ENCODE peak calls at places on chromosomes 16 and 17, in four cellular contexts. One of them, this sample, is unnamed.

GRCh38 chr17:19757536-19758180 is 9.6 kb upstream of the ALDH3A1 start:
- DNase-seq in GM12878: no peak
- DNase-seq in SK-N-SH: no peak
- DNase-seq in HepG2: no peak
- DNase-seq in this sample: no peak

GRCh38 chr17:58121925-58122324 is 26.3 kb upstream of the OR4D1 start:
- DNase-seq in SK-N-SH: peak; percentile 58
- DNase-seq in HepG2: peak; percentile 56
- DNase-seq in GM12878: no peak
- DNase-seq in this sample: peak; percentile 76

GRCh38 chr17:38595892-38596291 is 9.9 kb downstream of the SRCIN1 start:
- DNase-seq in HepG2: no peak
- DNase-seq in GM12878: no peak
- DNase-seq in SK-N-SH: no peak
- DNase-seq in this sample: no peak

GRCh38 chr16:8858994-8859912 is 9.6 kb downstream of the CARHSP1 start:
- DNase-seq in HepG2: no peak
- DNase-seq in SK-N-SH: no peak
- DNase-seq in GM12878: no peak
- DNase-seq in this sample: no peak

GRCh38 chr17:2634361-2634960 is 41.0 kb downstream of the PAFAH1B1 start:
- DNase-seq in GM12878: no peak
- DNase-seq in HepG2: no peak
- DNase-seq in SK-N-SH: no peak
- DNase-seq in this sample: peak; percentile 56

GRCh38 chr17:42891539-42892152 is 9.0 kb upstream of the G6PC1 start:
- DNase-seq in GM12878: no peak
- DNase-seq in SK-N-SH: no peak
- DNase-seq in HepG2: peak; percentile 63
- DNase-seq in this sample: no peak

GRCh38 chr17:29583324-29584248 is 5.9 kb downstream of the GIT1 start:
- DNase-seq in SK-N-SH: peak; percentile 23
- DNase-seq in GM12878: no peak
- DNase-seq in HepG2: no peak
- DNase-seq in this sample: no peak

GRCh38 chr17:30517786-30518185 is 40.6 kb downstream of the GOSR1 start:
- DNase-seq in SK-N-SH: no peak
- DNase-seq in HepG2: no peak
- DNase-seq in GM12878: no peak
- DNase-seq in this sample: no peak

GRCh38 chr17:30981531-30982519 is 11.0 kb downstream of the RNF135 start:
- DNase-seq in SK-N-SH: no peak
- DNase-seq in GM12878: no peak
- DNase-seq in HepG2: no peak
- DNase-seq in this sample: no peak

GRCh38 chr17:70314096-70314495 is 144.8 kb downstream of the KCNJ2 start:
- DNase-seq in SK-N-SH: no peak
- DNase-seq in GM12878: no peak
- DNase-seq in HepG2: no peak
- DNase-seq in this sample: no peak

GRCh38 chr16:4093495-4094137 is 22.6 kb downstream of the ADCY9 start:
- DNase-seq in HepG2: no peak
- DNase-seq in SK-N-SH: no peak
- DNase-seq in GM12878: no peak
- DNase-seq in this sample: no peak

GRCh38 chr17:35243459-35244204 is 760 bp downstream of the SLFN5 start:
- DNase-seq in HepG2: no peak
- DNase-seq in SK-N-SH: peak; percentile 12
- DNase-seq in GM12878: no peak
- DNase-seq in this sample: peak; percentile 40

GRCh38 chr17:43521389-43521788 is 24.8 kb downstream of the ETV4 start:
- DNase-seq in GM12878: no peak
- DNase-seq in HepG2: no peak
- DNase-seq in SK-N-SH: no peak
- DNase-seq in this sample: no peak

GRCh38 chr16:77618011-77618410 is 104.3 kb upstream of the NUDT7 start:
- DNase-seq in GM12878: no peak
- DNase-seq in HepG2: no peak
- DNase-seq in SK-N-SH: no peak
- DNase-seq in this sample: no peak

GRCh38 chr16:2148714-2149629 is 547 bp downstream of the RAB26 start:
- DNase-seq in HepG2: no peak
- DNase-seq in GM12878: no peak
- DNase-seq in SK-N-SH: peak; percentile 61
- DNase-seq in this sample: peak; percentile 62

GRCh38 chr17:45702666-45703266 is 81.4 kb upstream of the CRHR1 start:
- DNase-seq in SK-N-SH: no peak
- DNase-seq in GM12878: no peak
- DNase-seq in HepG2: no peak
- DNase-seq in this sample: no peak

GRCh38 chr17:77601054-77601979 is 357.2 kb upstream of the TNRC6C start:
- DNase-seq in GM12878: no peak
- DNase-seq in HepG2: no peak
- DNase-seq in SK-N-SH: peak; percentile 44
- DNase-seq in this sample: no peak

DNA sequence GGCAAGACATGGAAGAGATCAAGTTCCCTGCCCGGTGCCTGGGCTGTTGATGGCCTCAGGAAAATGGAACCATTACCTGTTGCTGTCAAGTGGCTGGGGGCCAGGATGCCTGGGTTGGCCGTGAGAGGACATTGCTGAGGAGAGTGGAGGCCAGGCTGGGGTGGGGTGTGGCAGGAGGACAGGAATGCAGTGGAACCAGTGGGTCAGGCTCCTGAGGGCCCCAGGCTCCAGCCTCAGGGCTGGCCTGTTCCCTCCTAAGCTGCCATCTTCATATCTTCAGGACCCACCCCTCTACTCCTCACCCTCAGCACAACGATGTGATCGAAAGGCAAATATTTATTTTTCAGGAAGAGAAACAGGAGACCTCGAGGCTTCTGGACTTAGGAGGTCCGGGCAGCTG is 8.5 kb upstream of the YPEL3 start:
- DNase-seq in SK-N-SH: no peak
- DNase-seq in HepG2: no peak
- DNase-seq in GM12878: no peak
- DNase-seq in this sample: no peak
- TF ChIP-seq USF2 in SK-N-SH: no peak
- TF ChIP-seq USF2 in HepG2: no peak
- TF ChIP-seq USF2 in GM12878: no peak
- TF ChIP-seq USF2 in this sample: no peak

GRCh38 chr17:54404259-54404658 is 496.4 kb upstream of the TOM1L1 start:
- DNase-seq in SK-N-SH: no peak
- DNase-seq in GM12878: no peak
- DNase-seq in HepG2: no peak
- DNase-seq in this sample: no peak
- TF ChIP-seq PBX3 in SK-N-SH: no peak
- TF ChIP-seq PBX3 in GM12878: no peak
- TF ChIP-seq PBX3 in HepG2: no peak
- TF ChIP-seq PBX3 in this sample: no peak

GRCh38 chr17:17751489-17751995 is 70.3 kb downstream of the RAI1 start:
- DNase-seq in GM12878: no peak
- DNase-seq in HepG2: no peak
- DNase-seq in SK-N-SH: no peak
- DNase-seq in this sample: no peak

GRCh38 chr17:17748604-17749003 is 67.3 kb downstream of the RAI1 start:
- DNase-seq in HepG2: no peak
- DNase-seq in SK-N-SH: no peak
- DNase-seq in GM12878: no peak
- DNase-seq in this sample: no peak

GRCh38 chr17:17750881-17751280 is 69.6 kb downstream of the RAI1 start:
- DNase-seq in HepG2: no peak
- DNase-seq in GM12878: peak; percentile 47
- DNase-seq in SK-N-SH: no peak
- DNase-seq in this sample: no peak

GRCh38 chr17:17749025-17749772 is 67.9 kb downstream of the RAI1 start:
- DNase-seq in SK-N-SH: peak; percentile 81
- DNase-seq in GM12878: no peak
- DNase-seq in HepG2: no peak
- DNase-seq in this sample: no peak

GRCh38 chr17:17749921-17750320 is 68.7 kb downstream of the RAI1 start:
- DNase-seq in GM12878: peak; percentile 51
- DNase-seq in HepG2: peak; percentile 36
- DNase-seq in SK-N-SH: peak; percentile 83
- DNase-seq in this sample: peak; percentile 81
- TF ChIP-seq USF2 in GM12878: peak; percentile 81
- TF ChIP-seq USF2 in HepG2: peak; percentile 84
- TF ChIP-seq USF2 in SK-N-SH: peak; percentile 78
- TF ChIP-seq USF2 in this sample: peak; percentile 92

GRCh38 chr16:51228097-51228659 is 77.1 kb upstream of the SALL1 start:
- DNase-seq in GM12878: no peak
- DNase-seq in SK-N-SH: no peak
- DNase-seq in HepG2: no peak
- DNase-seq in this sample: no peak
- TF ChIP-seq PBX3 in GM12878: no peak
- TF ChIP-seq PBX3 in SK-N-SH: no peak
- TF ChIP-seq PBX3 in HepG2: no peak
- TF ChIP-seq PBX3 in this sample: no peak

DNA sequence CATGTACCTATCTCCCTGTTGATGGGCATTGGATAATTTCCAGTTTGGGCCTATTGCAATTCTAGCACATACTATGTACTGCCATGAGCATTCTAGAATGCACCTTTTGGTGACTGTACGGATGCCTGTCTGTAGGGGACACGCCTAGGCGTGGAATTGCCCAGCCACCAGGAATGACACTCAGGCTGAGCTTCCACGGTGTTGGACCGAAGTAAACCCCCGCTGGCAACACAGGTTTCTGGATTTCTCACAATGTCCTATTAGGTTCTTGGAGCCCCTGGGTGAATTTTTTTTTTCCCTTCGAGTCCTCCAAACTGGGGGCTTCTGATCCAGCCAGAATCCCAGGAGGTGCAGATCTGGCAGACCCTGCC is 146.6 kb downstream of the IRF8 start:
- DNase-seq in GM12878: no peak
- DNase-seq in HepG2: no peak
- DNase-seq in SK-N-SH: no peak
- DNase-seq in this sample: no peak
- TF ChIP-seq USF2 in GM12878: no peak
- TF ChIP-seq USF2 in HepG2: no peak
- TF ChIP-seq USF2 in SK-N-SH: no peak
- TF ChIP-seq USF2 in this sample: no peak

DNA sequence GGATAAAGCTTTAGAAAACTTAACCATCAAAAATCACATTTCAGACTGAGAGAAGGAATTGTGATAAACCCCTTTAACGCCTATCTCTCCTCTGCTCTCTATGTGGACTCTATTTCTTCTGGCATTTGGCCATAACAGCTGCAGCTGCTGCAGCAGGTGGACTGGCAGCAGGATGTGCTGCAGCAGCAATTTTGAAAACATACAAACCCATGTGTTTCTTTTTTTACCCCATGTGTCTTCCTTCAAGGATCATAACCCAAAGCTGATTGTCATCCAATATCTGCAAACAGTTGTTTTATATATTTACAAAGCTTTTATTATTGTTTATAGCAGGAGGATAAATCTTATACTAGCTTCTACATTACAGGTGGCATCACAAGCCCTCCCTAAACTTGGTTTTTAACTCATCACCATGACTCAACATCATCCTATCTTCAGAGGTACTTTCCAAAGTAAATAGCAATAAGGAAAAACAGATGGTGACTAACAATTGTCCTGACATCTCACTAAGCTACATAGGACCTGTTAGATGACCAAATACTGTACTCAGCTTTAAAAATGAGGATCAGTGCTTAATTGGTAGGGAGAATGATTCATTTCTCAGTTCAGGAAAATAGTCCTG is 14.5 kb upstream of the KRTAP9-2 start:
- DNase-seq in GM12878: no peak
- DNase-seq in SK-N-SH: no peak
- DNase-seq in HepG2: no peak
- DNase-seq in this sample: peak; percentile 55
- TF ChIP-seq PBX3 in GM12878: no peak
- TF ChIP-seq PBX3 in SK-N-SH: no peak
- TF ChIP-seq PBX3 in HepG2: no peak
- TF ChIP-seq PBX3 in this sample: no peak

GRCh38 chr16:87931504-87931903 is 4.8 kb downstream of the CA5A start:
- DNase-seq in HepG2: no peak
- DNase-seq in GM12878: no peak
- DNase-seq in SK-N-SH: peak; percentile 52
- DNase-seq in this sample: no peak

GRCh38 chr16:87929986-87930385 is 6.3 kb downstream of the CA5A start:
- DNase-seq in SK-N-SH: no peak
- DNase-seq in HepG2: no peak
- DNase-seq in GM12878: no peak
- DNase-seq in this sample: no peak

GRCh38 chr16:87927195-87927562 is 9.2 kb downstream of the CA5A start:
- DNase-seq in SK-N-SH: no peak
- DNase-seq in HepG2: no peak
- DNase-seq in GM12878: no peak
- DNase-seq in this sample: no peak

GRCh38 chr16:87933140-87933495 is 3.2 kb downstream of the CA5A start:
- DNase-seq in SK-N-SH: no peak
- DNase-seq in HepG2: no peak
- DNase-seq in GM12878: no peak
- DNase-seq in this sample: no peak

DNA sequence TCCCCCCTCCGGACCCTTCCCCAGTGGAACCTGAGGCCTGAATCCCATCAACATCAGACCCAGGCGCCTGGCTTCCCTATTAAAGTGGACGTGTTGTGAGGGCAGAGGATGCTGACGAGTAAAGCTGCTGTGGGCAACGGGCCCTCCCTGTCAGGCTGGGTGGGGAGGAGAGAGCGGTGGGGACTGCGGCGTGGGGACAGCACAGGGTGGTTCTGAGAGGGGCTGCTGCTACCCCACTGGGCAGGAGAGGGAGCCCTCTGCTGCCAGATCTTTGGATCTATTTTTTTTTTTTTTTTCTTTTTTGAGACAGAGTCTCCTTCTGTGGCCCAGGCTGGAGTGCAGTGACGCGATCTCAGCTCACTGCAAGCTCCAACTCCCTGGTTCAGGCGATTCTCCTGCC is 5.9 kb downstream of the CA5A start:
- DNase-seq in SK-N-SH: peak; percentile 76
- DNase-seq in HepG2: peak; percentile 23
- DNase-seq in GM12878: no peak
- DNase-seq in this sample: no peak
- TF ChIP-seq USF2 in SK-N-SH: no peak
- TF ChIP-seq USF2 in HepG2: no peak
- TF ChIP-seq USF2 in GM12878: no peak
- TF ChIP-seq USF2 in this sample: no peak

GRCh38 chr17:20922128-20922670 is 120.6 kb downstream of the USP22 start:
- DNase-seq in HepG2: no peak
- DNase-seq in GM12878: no peak
- DNase-seq in SK-N-SH: no peak
- DNase-seq in this sample: no peak
- TF ChIP-seq PBX3 in HepG2: no peak
- TF ChIP-seq PBX3 in GM12878: no peak
- TF ChIP-seq PBX3 in SK-N-SH: peak; percentile 81
- TF ChIP-seq PBX3 in this sample: no peak

GRCh38 chr16:90001761-90002503 is 17.3 kb downstream of the DBNDD1 start:
- DNase-seq in GM12878: no peak
- DNase-seq in SK-N-SH: peak; percentile 42
- DNase-seq in HepG2: no peak
- DNase-seq in this sample: no peak
- TF ChIP-seq USF2 in GM12878: no peak
- TF ChIP-seq USF2 in SK-N-SH: no peak
- TF ChIP-seq USF2 in HepG2: no peak
- TF ChIP-seq USF2 in this sample: no peak

This sample was measured in A549.